ENCODE peak calls at places on chromosomes 1 and 21, in ten cellular contexts. D is AG09309; M is dorsolateral prefrontal cortex; U is IMR-90; Z is glutamatergic neuron; H is RWPE1; S is endothelial cell; P is CD4-positive, alpha-beta T cell; E is fibroblast of mammary gland; C is GM10248. F is an unnamed sample.

GRCh38 chr1:55507578-55507931 is 292.4 kb upstream of the USP24 start:
- DNase-seq in D (no peak), M (no peak), U (no peak), Z (no peak), H (no peak), S (no peak), P (no peak), E (no peak), C (no peak), F (no peak)

GRCh38 chr1:109822749-109823542 is 59.2 kb upstream of the EPS8L3 start:
- DNase-seq in D (no peak), M (no peak), U (no peak), Z (no peak), H (no peak), S (no peak), P (no peak), E (no peak), C (peak; percentile 22), F (no peak)

GRCh38 chr1:58908539-58909161 is 124.8 kb upstream of the JUN start:
- DNase-seq in D (peak; percentile 33), M (no peak), U (peak; percentile 42), Z (no peak), H (no peak), S (no peak), P (no peak), E (peak; percentile 39), C (no peak), F (no peak)

GRCh38 chr1:152745289-152745704 is 12.5 kb upstream of the KPRP start:
- DNase-seq in D (no peak), M (no peak), U (peak; percentile 47), Z (no peak), H (peak; percentile 45), S (no peak), P (no peak), E (peak; percentile 83), C (no peak), F (no peak)

GRCh38 chr1:26887125-26887524 is 3.0 kb downstream of the GPN2 start:
- DNase-seq in D (no peak), M (no peak), U (peak; percentile 52), Z (no peak), H (no peak), S (no peak), P (no peak), E (peak; percentile 65), C (no peak), F (no peak)

GRCh38 chr1:175808573-175808972 is 65.2 kb upstream of the TNR start:
- DNase-seq in D (no peak), M (no peak), U (no peak), Z (no peak), H (no peak), S (no peak), P (no peak), E (no peak), C (no peak), F (no peak)

GRCh38 chr1:53765656-53766055 is 26.7 kb upstream of the GLIS1 start:
- DNase-seq in D (no peak), M (no peak), U (peak; percentile 72), Z (no peak), H (no peak), S (no peak), P (no peak), E (peak; percentile 59), C (no peak), F (no peak)

GRCh38 chr1:116941670-116942069 is 32.0 kb downstream of the PTGFRN start:
- DNase-seq in D (no peak), M (no peak), U (no peak), Z (no peak), H (no peak), S (no peak), P (no peak), E (no peak), C (no peak), F (no peak)

GRCh38 chr1:33986389-33987095 is 122.7 kb downstream of the HMGB4 start:
- DNase-seq in D (peak; percentile 80), M (no peak), U (peak; percentile 7), Z (no peak), H (peak; percentile 8), S (no peak), P (no peak), E (peak; percentile 76), C (no peak), F (peak; percentile 60)

GRCh38 chr1:67429528-67430357 is 459 bp downstream of the SERBP1 start:
- DNase-seq in D (no peak), M (no peak), U (no peak), Z (peak; percentile 61), H (no peak), S (peak; percentile 43), P (peak; percentile 18), E (peak; percentile 14), C (no peak), F (no peak)

GRCh38 chr1:66705100-66705499 is 47.2 kb upstream of the DYNLT5 start:
- DNase-seq in D (peak; percentile 50), M (no peak), U (no peak), Z (no peak), H (no peak), S (no peak), P (no peak), E (peak; percentile 94), C (no peak), F (peak; percentile 25)

GRCh38 chr21:42527489-42528158 is 14.0 kb downstream of the SLC37A1 start:
- DNase-seq in D (no peak), M (no peak), U (no peak), Z (no peak), H (no peak), S (no peak), P (peak; percentile 36), E (no peak), C (peak; percentile 54), F (no peak)

GRCh38 chr1:24069817-24070216 is 42.1 kb downstream of the MYOM3 start:
- DNase-seq in D (no peak), M (no peak), U (no peak), Z (no peak), H (no peak), S (no peak), P (no peak), E (no peak), C (no peak), F (no peak)

GRCh38 chr1:202187040-202187671 is 6.4 kb upstream of the LGR6 start:
- DNase-seq in D (no peak), M (no peak), U (no peak), Z (no peak), H (no peak), S (no peak), P (no peak), E (no peak), C (no peak), F (no peak)
- TF ChIP-seq CTCF in D (no peak), M (no peak), U (no peak), Z (no peak), H (no peak), S (no peak), P (no peak), E (no peak), C (no peak), F (no peak)

GRCh38 chr1:100132566-100133477 is at the start of the genes SASS6 and TRMT13:
- DNase-seq in D (peak; percentile 94), M (peak; percentile 96), U (peak; percentile 99), Z (peak; percentile 93), H (peak; percentile 91), S (peak; percentile 87), P (peak; percentile 89), E (peak; percentile 98), C (peak; percentile 90), F (peak; percentile 95)
- TF ChIP-seq CTCF in D (no peak), M (no peak), U (no peak), Z (no peak), H (no peak), S (peak; percentile 5), P (no peak), E (no peak), C (no peak), F (no peak)

GRCh38 chr1:44238651-44239050 is 25.4 kb downstream of the DMAP1 start:
- DNase-seq in D (no peak), M (no peak), U (no peak), Z (no peak), H (no peak), S (no peak), P (no peak), E (no peak), C (no peak), F (no peak)

GRCh38 chr1:44239337-44239960 is 26.2 kb downstream of the DMAP1 start:
- DNase-seq in D (no peak), M (no peak), U (peak; percentile 34), Z (no peak), H (peak; percentile 17), S (peak; percentile 44), P (no peak), E (peak; percentile 41), C (no peak), F (no peak)

GRCh38 chr1:44235794-44236193 is 22.5 kb downstream of the DMAP1 start:
- DNase-seq in D (no peak), M (no peak), U (no peak), Z (no peak), H (no peak), S (no peak), P (no peak), E (no peak), C (no peak), F (no peak)

GRCh38 chr1:44237721-44238457 is 24.6 kb downstream of the DMAP1 start:
- DNase-seq in D (no peak), M (no peak), U (peak; percentile 25), Z (peak; percentile 79), H (peak; percentile 13), S (peak; percentile 76), P (no peak), E (peak; percentile 64), C (peak; percentile 86), F (no peak)

DNA sequence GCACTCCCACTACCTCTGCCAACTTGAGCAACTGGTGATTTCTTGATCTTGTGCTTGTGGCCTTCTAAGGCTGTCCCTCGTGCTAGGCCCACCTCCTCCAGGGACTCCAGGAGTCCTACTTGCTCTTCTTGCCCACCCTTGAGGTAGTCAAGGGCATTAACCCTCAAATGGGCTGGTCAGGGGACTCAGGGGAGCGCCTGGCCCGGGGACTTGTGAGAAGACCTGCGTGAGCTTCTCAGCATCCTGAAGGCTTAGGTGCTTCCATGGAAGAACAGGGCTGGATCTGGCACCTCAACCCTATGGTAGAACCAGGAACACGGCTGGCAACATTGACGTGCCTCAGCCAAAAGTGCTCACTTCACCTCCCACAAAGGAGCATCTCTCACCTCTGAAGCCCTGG is 23.6 kb downstream of the DMAP1 start:
- DNase-seq in D (no peak), M (no peak), U (no peak), Z (no peak), H (no peak), S (no peak), P (no peak), E (no peak), C (no peak), F (no peak)
- TF ChIP-seq CTCF in D (no peak), M (no peak), U (no peak), Z (no peak), H (no peak), S (no peak), P (no peak), E (no peak), C (no peak), F (no peak)

GRCh38 chr1:165564561-165564960 is 20.8 kb downstream of the LRRC52 start:
- DNase-seq in D (no peak), M (no peak), U (no peak), Z (no peak), H (no peak), S (no peak), P (no peak), E (no peak), C (no peak), F (no peak)
- TF ChIP-seq CTCF in D (no peak), M (no peak), U (no peak), Z (no peak), H (no peak), S (no peak), P (no peak), E (no peak), C (no peak), F (no peak)

F was measured in AG09319.